ENCODE peak calls at places on chromosomes 7 and 10, in nine cellular contexts. K, X, H, Z, U, M, O, I and W are unnamed samples.

GRCh38 chr10:35470535-35470934 is 134.2 kb downstream of the CCNY start:
- DNase-seq in K (no peak), X (no peak), H (no peak), Z (no peak), U (no peak), M (no peak), O (no peak), I (peak), W (peak)

GRCh38 chr7:114997487-114998404 is 75.9 kb downstream of the MDFIC start:
- DNase-seq in K (no peak), X (no peak), H (no peak), Z (no peak), U (no peak), M (no peak), O (no peak), I (no peak), W (no peak)

GRCh38 chr10:42304341-42304740 is 334.0 kb downstream of the ZNF33B start:
- DNase-seq in K (no peak), X (no peak), H (peak), Z (no peak), U (no peak), M (no peak), O (no peak), I (no peak), W (no peak)

GRCh38 chr7:1014681-1015080 is 29.7 kb upstream of the GPR146 start:
- DNase-seq in K (no peak), X (no peak), H (no peak), Z (no peak), U (no peak), M (no peak), O (no peak), I (no peak), W (no peak)

GRCh38 chr7:54907981-54908380 is 110.8 kb upstream of the EGFR start:
- DNase-seq in K (no peak), X (no peak), H (no peak), Z (no peak), U (no peak), M (peak), O (no peak), I (no peak), W (no peak)

GRCh38 chr7:28840515-28841125 is 117.5 kb downstream of the TRIL start:
- DNase-seq in K (peak), X (no peak), H (no peak), Z (no peak), U (no peak), M (no peak), O (no peak), I (peak), W (peak)

GRCh38 chr7:875476-876076 is 778 bp upstream of the GET4 start:
- DNase-seq in K (no peak), X (no peak), H (no peak), Z (no peak), U (no peak), M (no peak), O (no peak), I (no peak), W (peak)

GRCh38 chr7:2572101-2572842 is 13.5 kb downstream of the IQCE start:
- DNase-seq in K (no peak), X (no peak), H (peak), Z (no peak), U (no peak), M (peak), O (no peak), I (no peak), W (no peak)

GRCh38 chr7:33261585-33261984 is 132.2 kb downstream of the BBS9 start:
- DNase-seq in K (no peak), X (no peak), H (no peak), Z (no peak), U (no peak), M (peak), O (no peak), I (no peak), W (no peak)